ENCODE peak calls at places on chromosomes 7 and 10, in six cellular contexts. Y is psoas muscle, Z is epithelial cell of esophagus, K is fibroblast of villous mesenchyme, N is GM20000, D is osteocyte. E is an unnamed sample.

GRCh38 chr10:121106607-121107006 is 255.4 kb downstream of the WDR11 start:
- DNase-seq in Y (no peak), Z (no peak), K (no peak), N (no peak), D (no peak), E (no peak)

GRCh38 chr7:121515181-121515580 is 119.1 kb upstream of the FAM3C start:
- DNase-seq in Y (no peak), Z (peak; percentile 79), K (no peak), N (no peak), D (no peak), E (no peak)

GRCh38 chr10:129122846-129123245 is 344.2 kb upstream of the MGMT start:
- DNase-seq in Y (no peak), Z (no peak), K (no peak), N (no peak), D (peak; percentile 72), E (no peak)

GRCh38 chr10:104327745-104328635 is 10.3 kb downstream of the ITPRIP start:
- DNase-seq in Y (no peak), Z (peak; percentile 84), K (peak; percentile 80), N (no peak), D (no peak), E (peak; percentile 81)

GRCh38 chr10:101451589-101452190 is 97.7 kb downstream of the BTRC start:
- DNase-seq in Y (no peak), Z (no peak), K (no peak), N (no peak), D (no peak), E (no peak)

GRCh38 chr7:150503581-150503980 is 11.1 kb upstream of the GIMAP7 start:
- DNase-seq in Y (no peak), Z (no peak), K (no peak), N (no peak), D (no peak), E (no peak)

GRCh38 chr7:135240446-135240845 is 6.8 kb downstream of the STRA8 start:
- DNase-seq in Y (no peak), Z (no peak), K (no peak), N (no peak), D (peak; percentile 69), E (no peak)

GRCh38 chr10:6178581-6178980 is 24.2 kb upstream of the PFKFB3 start:
- DNase-seq in Y (no peak), Z (no peak), K (no peak), N (no peak), D (no peak), E (no peak)

GRCh38 chr7:5420841-5421625 is 2.6 kb downstream of the TNRC18 start:
- DNase-seq in Y (peak; percentile 67), Z (no peak), K (no peak), N (peak; percentile 53), D (no peak), E (no peak)

GRCh38 chr7:138864667-138865066 is 66.7 kb upstream of the ATP6V0A4 start:
- DNase-seq in Y (no peak), Z (peak; percentile 95), K (peak; percentile 74), N (no peak), D (no peak), E (no peak)

GRCh38 chr7:27576360-27576944 is 86.2 kb downstream of the HIBADH start:
- DNase-seq in Y (no peak), Z (peak; percentile 57), K (peak; percentile 67), N (peak; percentile 41), D (no peak), E (no peak)

GRCh38 chr10:11476035-11476434 is 135.4 kb downstream of the USP6NL start:
- DNase-seq in Y (no peak), Z (peak; percentile 28), K (no peak), N (no peak), D (no peak), E (no peak)

GRCh38 chr10:90983940-90984549 is 63.2 kb upstream of the ANKRD1 start:
- DNase-seq in Y (no peak), Z (no peak), K (no peak), N (no peak), D (no peak), E (no peak)

GRCh38 chr10:52566471-52567246 is 205.9 kb downstream of the MBL2 start:
- DNase-seq in Y (no peak), Z (peak; percentile 49), K (peak; percentile 81), N (peak; percentile 3), D (no peak), E (no peak)

GRCh38 chr7:64045301-64046040 is at the start of gene ZNF727:
- DNase-seq in Y (peak; percentile 83), Z (no peak), K (no peak), N (no peak), D (no peak), E (peak; percentile 71)

GRCh38 chr10:30645340-30645827 is 15.8 kb upstream of the LYZL2 start:
- DNase-seq in Y (peak; percentile 66), Z (peak; percentile 4), K (peak; percentile 27), N (no peak), D (no peak), E (peak; percentile 74)

GRCh38 chr7:148856891-148857290 is 27.2 kb downstream of the EZH2 start:
- DNase-seq in Y (no peak), Z (no peak), K (peak; percentile 22), N (peak; percentile 32), D (no peak), E (no peak)

GRCh38 chr7:133784421-133785045 is 342.6 kb upstream of the LRGUK start:
- DNase-seq in Y (no peak), Z (no peak), K (no peak), N (no peak), D (no peak), E (no peak)

GRCh38 chr10:91313761-91314520 is 93.5 kb downstream of the PCGF5 start:
- DNase-seq in Y (no peak), Z (peak; percentile 34), K (peak; percentile 80), N (peak; percentile 33), D (no peak), E (no peak)

GRCh38 chr7:40288827-40289226 is 154.0 kb downstream of the SUGCT start:
- DNase-seq in Y (no peak), Z (no peak), K (no peak), N (no peak), D (no peak), E (no peak)

GRCh38 chr10:121243003-121243898 is 355.0 kb downstream of the FGFR2 start:
- DNase-seq in Y (no peak), Z (peak; percentile 48), K (no peak), N (no peak), D (no peak), E (no peak)

GRCh38 chr10:112376578-112376855 is 2.6 kb downstream of the ACSL5 start:
- DNase-seq in Y (no peak), Z (no peak), K (no peak), N (peak; percentile 27), D (no peak), E (no peak)

GRCh38 chr7:77538186-77538907 is 1.3 kb downstream of the PTPN12 start:
- DNase-seq in Y (peak; percentile 91), Z (peak; percentile 95), K (peak; percentile 97), N (peak; percentile 44), D (peak; percentile 88), E (peak; percentile 95)

GRCh38 chr10:46549171-46550075 is 7.0 kb downstream of the GPRIN2 start:
- DNase-seq in Y (peak; percentile 56), Z (no peak), K (no peak), N (no peak), D (peak; percentile 88), E (peak; percentile 68)

GRCh38 chr10:110918269-110918632 is 729 bp downstream of the BBIP1 start:
- DNase-seq in Y (no peak), Z (peak; percentile 97), K (peak; percentile 96), N (no peak), D (no peak), E (peak; percentile 98)
- TF ChIP-seq CTCF in Y (peak; percentile 13), Z (peak; percentile 4), K (no peak), N (no peak), D (no peak), E (no peak)

GRCh38 chr7:50214141-50214670 is 90.3 kb upstream of the IKZF1 start:
- DNase-seq in Y (no peak), Z (no peak), K (no peak), N (no peak), D (no peak), E (no peak)

GRCh38 chr7:50213622-50214017 is 90.9 kb upstream of the IKZF1 start:
- DNase-seq in Y (no peak), Z (no peak), K (no peak), N (no peak), D (no peak), E (no peak)

GRCh38 chr7:50211306-50212015 is 93.1 kb upstream of the IKZF1 start:
- DNase-seq in Y (no peak), Z (no peak), K (no peak), N (no peak), D (no peak), E (no peak)

GRCh38 chr7:50212016-50212325 is 92.5 kb upstream of the IKZF1 start:
- DNase-seq in Y (no peak), Z (no peak), K (no peak), N (no peak), D (no peak), E (no peak)

DNA sequence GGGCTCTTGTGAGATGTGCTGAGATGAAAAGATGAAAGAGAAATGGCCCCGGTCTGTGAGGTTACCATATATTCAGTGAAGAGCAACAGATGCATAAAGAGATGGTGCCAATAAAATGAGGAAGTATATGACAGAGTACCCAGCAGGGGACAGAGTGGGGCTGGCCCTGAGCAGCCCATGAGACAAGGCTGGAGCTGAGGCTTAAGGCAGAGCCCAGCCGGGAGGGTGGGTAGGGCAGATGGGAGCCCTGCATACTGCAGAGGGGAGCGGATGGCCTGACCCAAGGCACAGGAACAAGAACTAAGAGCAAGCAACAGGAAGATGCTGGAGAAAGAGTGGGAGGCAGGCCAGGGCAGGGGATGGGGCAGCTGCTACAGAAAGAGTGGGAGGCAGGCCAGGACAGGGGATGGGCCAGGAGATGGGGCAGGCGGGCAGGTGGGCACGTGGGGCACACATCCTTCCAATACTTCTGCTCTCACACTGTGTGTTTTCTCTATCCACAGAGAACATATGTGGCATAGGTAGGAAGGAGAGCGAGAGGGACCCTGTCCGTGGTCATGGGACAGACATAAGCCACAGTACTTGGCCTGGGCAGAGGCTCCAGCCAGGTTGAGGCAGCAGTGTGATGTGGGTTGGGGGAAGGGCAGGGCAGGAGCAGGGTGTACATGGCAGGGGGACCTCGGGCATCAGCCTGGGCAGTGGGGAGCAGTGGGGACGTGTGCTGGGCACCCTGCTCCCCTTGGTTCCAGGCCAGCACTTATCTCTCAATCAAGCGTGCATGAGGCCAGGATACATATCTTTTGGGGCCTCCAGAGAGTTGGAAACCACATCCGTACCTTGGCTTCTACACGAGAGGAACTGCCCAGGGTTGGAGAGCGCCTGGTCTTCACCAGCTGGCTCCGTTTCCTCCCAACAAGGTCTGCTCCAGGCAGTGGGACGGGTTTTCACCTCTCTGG is 91.6 kb upstream of the IKZF1 start:
- DNase-seq in Y (no peak), Z (no peak), K (no peak), N (peak; percentile 26), D (no peak), E (no peak)
- TF ChIP-seq CTCF in Y (no peak), Z (no peak), K (no peak), N (no peak), D (no peak), E (no peak)

GRCh38 chr7:2095533-2095932 is 137.2 kb downstream of the MAD1L1 start:
- DNase-seq in Y (no peak), Z (no peak), K (no peak), N (no peak), D (no peak), E (no peak)
- TF ChIP-seq CTCF in Y (no peak), Z (no peak), K (no peak), N (no peak), D (no peak), E (no peak)

DNA sequence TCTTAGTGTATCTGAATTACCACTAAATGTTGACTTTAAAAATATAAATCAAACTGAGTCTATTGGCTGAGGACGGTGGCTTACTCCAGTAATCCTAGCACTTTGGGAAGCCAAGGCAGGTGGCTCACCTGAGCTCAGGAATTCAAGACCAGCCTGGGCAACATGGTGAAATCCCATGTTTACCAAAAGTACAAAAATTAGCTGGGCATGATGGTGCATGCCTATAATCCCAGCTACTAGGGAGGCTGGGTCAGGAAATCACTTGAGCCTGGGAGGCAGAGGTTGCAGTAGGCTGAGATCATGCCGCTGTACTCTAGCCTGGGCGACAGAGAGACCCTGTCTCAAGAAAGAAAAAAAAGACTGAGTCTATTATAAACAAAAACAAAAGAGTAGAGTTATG is 106.5 kb upstream of the RSU1 start:
- DNase-seq in Y (no peak), Z (peak; percentile 76), K (no peak), N (no peak), D (no peak), E (no peak)
- TF ChIP-seq CTCF in Y (no peak), Z (no peak), K (no peak), N (no peak), D (no peak), E (no peak)

E was measured in sigmoid colon.